ENCODE peak calls at places on chromosomes 2 and 18, in six cellular contexts. V is stimulated activated CD4-positive, alpha-beta T cell treated with anti-CD3 and anti-CD28 coated beads, TNF-alpha, amount 100 ng/mL, for 24 hours; D is Caki2; E is AG04449; S is tibial artery; R is midbrain. H is an unnamed sample.
A peak's percentile ranks its signal among the peaks of the same experiment; 100 is the strongest.

GRCh38 chr2:69466728-69467127 is 29.5 kb upstream of the NFU1 start:
- DNase-seq in R (no peak), E (no peak), S (no peak), D (no peak), V (no peak), H (no peak)

GRCh38 chr2:174023591-174024523 is 58.7 kb upstream of the SP3 start:
- DNase-seq in D (no peak), V (peak; percentile 55), S (peak; percentile 79), E (no peak), R (no peak), H (no peak)

GRCh38 chr2:43579275-43579981 is 16.4 kb downstream of the THADA start:
- DNase-seq in E (no peak), S (no peak), D (no peak), R (no peak), V (no peak), H (no peak)

GRCh38 chr2:108633379-108633778 is 85.9 kb upstream of the RANBP2 start:
- DNase-seq in R (peak; percentile 52), V (no peak), E (no peak), S (no peak), D (no peak), H (no peak)

GRCh38 chr18:40866013-40866644 is 1088.9 kb upstream of the PIK3C3 start:
- DNase-seq in S (no peak), E (no peak), D (no peak), V (no peak), R (no peak), H (no peak)

GRCh38 chr2:205925373-205926337 is 160.3 kb downstream of the INO80D start:
- DNase-seq in E (no peak), V (peak; percentile 73), D (peak; percentile 56), S (peak; percentile 80), R (peak; percentile 77), H (no peak)

GRCh38 chr2:6290626-6291025 is 575.1 kb downstream of the CMPK2 start:
- DNase-seq in R (no peak), V (no peak), S (no peak), E (no peak), D (no peak), H (no peak)

GRCh38 chr2:67210430-67210829 is 186.7 kb upstream of the ETAA1 start:
- DNase-seq in D (no peak), R (no peak), V (no peak), S (no peak), E (no peak), H (no peak)

GRCh38 chr2:240428245-240428644 is 7.2 kb upstream of the GPC1 start:
- DNase-seq in D (no peak), S (no peak), V (peak; percentile 33), E (no peak), R (no peak), H (no peak)

GRCh38 chr2:173051463-173051862 is 24.2 kb upstream of the MAP3K20 start:
- DNase-seq in D (no peak), V (no peak), E (no peak), S (no peak), R (no peak), H (no peak)

GRCh38 chr2:170396799-170397459 is 219.0 kb downstream of the MYO3B start:
- DNase-seq in V (no peak), S (no peak), R (no peak), E (no peak), D (peak; percentile 8), H (no peak)

GRCh38 chr18:53991202-53991601 is 233.3 kb downstream of the MBD2 start:
- DNase-seq in S (no peak), V (no peak), D (peak; percentile 75), E (peak; percentile 24), R (no peak), H (no peak)

GRCh38 chr2:45984896-45985488 is 312.2 kb upstream of the EPAS1 start:
- DNase-seq in E (no peak), V (no peak), R (no peak), D (no peak), S (no peak), H (no peak)

GRCh38 chr2:140586379-140586778 is 1544.4 kb downstream of the LRP1B start:
- DNase-seq in R (no peak), D (peak; percentile 33), S (no peak), V (no peak), E (no peak), H (no peak)

GRCh38 chr2:105764059-105764458 is 19.3 kb downstream of the NCK2 start:
- DNase-seq in E (no peak), R (no peak), S (no peak), V (no peak), D (no peak), H (no peak)

GRCh38 chr2:177692042-177692823 is 299.7 kb downstream of the AGPS start:
- DNase-seq in E (no peak), S (no peak), D (peak; percentile 74), V (no peak), R (no peak), H (no peak)

GRCh38 chr2:238320648-238321281 is 447 bp downstream of the TRAF3IP1 start:
- DNase-seq in V (no peak), R (no peak), D (no peak), E (no peak), S (no peak), H (no peak)

GRCh38 chr18:23721711-23722479 is 32.6 kb downstream of the LAMA3 start:
- DNase-seq in V (no peak), R (no peak), S (no peak), D (no peak), E (no peak), H (no peak)

GRCh38 chr2:238864207-238865014 is 16.5 kb downstream of the TWIST2 start:
- DNase-seq in S (peak; percentile 95), E (peak; percentile 98), R (no peak), D (peak; percentile 81), V (peak; percentile 60), H (peak; percentile 72)

GRCh38 chr18:35566019-35566418 is 15.5 kb upstream of the GALNT1 start:
- DNase-seq in D (no peak), S (no peak), V (no peak), R (no peak), E (no peak), H (no peak)

GRCh38 chr18:57833441-57834101 is 30.5 kb upstream of the ATP8B1 start:
- DNase-seq in S (no peak), E (no peak), R (no peak), D (no peak), V (peak; percentile 12), H (no peak)

GRCh38 chr2:130759906-130760753 is 4.8 kb downstream of the AMER3 start:
- DNase-seq in V (no peak), D (no peak), S (no peak), R (no peak), E (no peak), H (no peak)

GRCh38 chr2:70907130-70907756 is 28.5 kb upstream of the ATP6V1B1 start:
- DNase-seq in D (no peak), E (no peak), V (no peak), S (no peak), R (no peak), H (no peak)

GRCh38 chr2:235639387-235639786 is 145.5 kb downstream of the AGAP1 start:
- DNase-seq in V (no peak), E (peak; percentile 57), D (peak; percentile 29), R (peak; percentile 88), S (peak; percentile 93), H (no peak)

GRCh38 chr18:49859006-49859359 is 45.6 kb upstream of the ACAA2 start:
- DNase-seq in S (no peak), V (no peak), D (no peak), E (no peak), R (no peak), H (no peak)

GRCh38 chr2:129936334-129936934 is 43.0 kb upstream of the RAB6C start:
- DNase-seq in E (no peak), S (no peak), R (no peak), V (no peak), D (no peak), H (no peak)

GRCh38 chr2:109513749-109514588 is 99.8 kb downstream of the SEPTIN10 start:
- DNase-seq in R (peak; percentile 4), S (peak; percentile 85), V (no peak), E (peak; percentile 76), D (no peak), H (no peak)

H was measured in chondrocyte.